ENCODE peak calls at places on chromosomes 13 and 19, in four cellular contexts. X is breast epithelium, W is PC-3, R is upper lobe of right lung. G is an unnamed sample. For H3K4me1, the result is how much of the 10 kb centered on the place peaks cover.

GRCh38 chr19:13150919-13151604 is 851 bp downstream of the IER2 start:
- DNase-seq in X (no peak), R (no peak), W (no peak), G (no peak)

GRCh38 chr19:29964171-29964570 is 22.1 kb downstream of the URI1 start:
- DNase-seq in R (no peak), X (no peak), W (no peak), G (no peak)

GRCh38 chr13:31951215-31951678 is 80.3 kb upstream of the FRY start:
- DNase-seq in R (peak), W (peak), X (no peak), G (peak)

GRCh38 chr19:19657397-19657783 is 6.1 kb downstream of the ATP13A1 start:
- DNase-seq in W (no peak), X (no peak), R (no peak), G (no peak)

GRCh38 chr19:11152318-11153062 is 3.1 kb downstream of the SPC24 start:
- DNase-seq in X (peak), R (no peak), W (peak), G (peak)

GRCh38 chr13:61362522-61362921 is 53.1 kb downstream of the PCDH20 start:
- DNase-seq in W (no peak), R (no peak), X (no peak), G (no peak)

GRCh38 chr13:35714096-35714495 is 237.6 kb upstream of the MAB21L1 start:
- DNase-seq in R (no peak), X (no peak), W (no peak), G (no peak)

GRCh38 chr19:43777163-43777700 is 3.5 kb downstream of the KCNN4 start:
- DNase-seq in X (no peak), R (no peak), W (no peak), G (peak)

GRCh38 chr19:11535792-11536595 is 2.7 kb upstream of the CNN1 start:
- DNase-seq in R (peak), W (peak), X (peak), G (peak)

GRCh38 chr19:47660435-47660832 is 51.5 kb downstream of the BICRA start:
- DNase-seq in W (peak), X (no peak), R (no peak), G (peak)

GRCh38 chr19:33446156-33446917 is 72.8 kb downstream of the CEBPG start:
- DNase-seq in R (peak), W (no peak), X (peak), G (no peak)

GRCh38 chr19:56810260-56810659 is 30.3 kb downstream of the PEG3 start:
- DNase-seq in W (no peak), R (no peak), X (no peak), G (no peak)

GRCh38 chr13:52847682-52848432 is 583 bp downstream of the PCDH8 start:
- DNase-seq in W (no peak), X (no peak), R (no peak), G (no peak)

GRCh38 chr19:57978586-57979289 is 4.4 kb upstream of the C19orf18 start:
- DNase-seq in W (peak), X (no peak), R (no peak), G (no peak)

GRCh38 chr13:106488075-106488474 is 47.4 kb downstream of the EFNB2 start:
- DNase-seq in R (no peak), W (no peak), X (no peak), G (no peak)

GRCh38 chr19:34416021-34416545 is 11.9 kb downstream of the PDCD2L start:
- DNase-seq in R (no peak), X (no peak), W (no peak), G (no peak)

GRCh38 chr13:24683833-24684599 is 3.8 kb downstream of the ATP12A start:
- DNase-seq in W (peak), X (no peak), R (peak), G (peak)

GRCh38 chr19:12884926-12885748 is 1.9 kb downstream of the KLF1 start:
- DNase-seq in X (peak), R (peak), W (peak), G (peak)

GRCh38 chr13:79796116-79796515 is 315.2 kb downstream of the NDFIP2 start:
- DNase-seq in X (no peak), W (no peak), R (no peak), G (no peak)

GRCh38 chr19:6108721-6109633 is 1.3 kb downstream of the RFX2 start:
- DNase-seq in W (peak), R (peak), X (peak), G (peak)

DNA sequence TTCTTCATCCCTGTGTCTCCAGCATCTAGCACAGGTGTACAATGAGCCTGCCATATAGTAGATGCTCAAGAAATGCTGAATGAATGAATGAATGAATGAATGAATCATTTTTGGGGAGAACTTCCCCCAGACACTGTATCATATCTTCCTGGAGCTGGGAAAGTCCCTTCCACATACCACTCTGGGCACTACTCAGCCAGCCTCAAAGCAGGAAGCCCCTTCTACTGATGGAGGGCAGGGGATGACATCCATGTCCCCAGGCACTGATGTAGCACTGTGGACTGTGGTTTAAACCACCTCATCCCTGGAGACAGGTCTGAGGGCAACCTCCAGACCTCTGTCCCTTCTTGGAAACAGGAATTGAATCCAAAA is 4.8 kb downstream of the GNA15 start:
- DNase-seq in W (no peak), R (no peak), X (no peak), G (no peak)
- H3K4me1 ChIP-seq in W (under half), R (under half), X (under half), G (under half)

GRCh38 chr19:45101796-45102195 is 8.8 kb downstream of the PPP1R37 start:
- DNase-seq in R (no peak), X (no peak), W (no peak), G (no peak)

GRCh38 chr19:45103625-45104319 is 10.8 kb downstream of the PPP1R37 start:
- DNase-seq in W (no peak), X (no peak), R (no peak), G (no peak)

GRCh38 chr19:45104658-45105384 is 11.8 kb downstream of the PPP1R37 start:
- DNase-seq in W (no peak), R (no peak), X (no peak), G (peak)

GRCh38 chr19:45102481-45102880 is 9.5 kb downstream of the PPP1R37 start:
- DNase-seq in R (no peak), X (no peak), W (no peak), G (no peak)

GRCh38 chr19:45103200-45103624 is 10.2 kb downstream of the PPP1R37 start:
- DNase-seq in R (no peak), W (no peak), X (no peak), G (no peak)
- H3K4me1 ChIP-seq in R (under half), W (under half), X (under half), G (under half)

GRCh38 chr13:112708560-112709240 is 18.9 kb downstream of the ATP11A start:
- DNase-seq in W (no peak), X (peak), R (no peak), G (no peak)
- H3K4me1 ChIP-seq in W (under half), X (under half), R (half or more), G (under half)

GRCh38 chr13:51587372-51587771 is 3.1 kb downstream of the WDFY2 start:
- DNase-seq in R (no peak), X (no peak), W (no peak), G (no peak)
- H3K4me1 ChIP-seq in R (under half), X (under half), W (under half), G (under half)

DNA sequence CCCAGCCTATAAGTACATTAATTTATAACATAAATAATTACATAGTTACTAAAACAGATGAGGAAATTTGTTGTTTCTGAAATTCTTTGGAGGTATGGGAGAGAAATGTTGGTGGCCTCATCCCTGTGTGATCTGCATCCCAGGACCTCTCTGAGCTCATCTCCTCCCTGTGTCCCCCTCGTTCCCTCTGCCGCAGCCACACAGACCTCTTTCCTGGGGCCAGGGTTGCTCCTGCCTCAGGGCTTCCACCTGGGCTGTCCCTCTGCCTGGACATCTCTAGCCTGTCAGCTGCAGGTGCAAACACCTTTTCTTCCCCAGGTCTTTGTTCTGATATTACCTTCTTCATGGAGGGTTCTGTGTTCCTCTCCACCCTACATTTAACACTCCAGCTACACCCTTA is 3.9 kb downstream of the ZNF766 start:
- DNase-seq in W (no peak), X (no peak), R (no peak), G (no peak)
- H3K4me1 ChIP-seq in W (under half), X (under half), R (under half), G (under half)

GRCh38 chr13:46345400-46345799 is 41.7 kb downstream of the RUBCNL start:
- DNase-seq in X (no peak), W (no peak), R (no peak), G (no peak)
- H3K4me1 ChIP-seq in X (under half), W (under half), R (under half), G (under half)

GRCh38 chr19:17752865-17753639 is 1.8 kb downstream of the FCHO1 start:
- DNase-seq in X (no peak), W (no peak), R (no peak), G (no peak)

GRCh38 chr19:17751103-17751911 is at the start of gene FCHO1:
- DNase-seq in X (no peak), W (no peak), R (peak), G (no peak)

GRCh38 chr19:17753976-17754375 is 2.7 kb downstream of the FCHO1 start:
- DNase-seq in R (no peak), W (no peak), X (no peak), G (no peak)

GRCh38 chr19:17749912-17750317 is 1.4 kb upstream of the FCHO1 start:
- DNase-seq in X (no peak), W (no peak), R (no peak), G (no peak)

GRCh38 chr19:17751912-17752273 is 616 bp downstream of the FCHO1 start:
- DNase-seq in X (no peak), R (no peak), W (no peak), G (no peak)
- H3K4me1 ChIP-seq in X (under half), R (under half), W (under half), G (under half)

G was measured in mammary epithelial cell.